ENCODE peak calls at places on chromosomes 12 and 14, in seven cellular contexts. O, X, C, U, F, E and N are unnamed samples.

GRCh38 chr14:89417111-89417468 is at the start of gene FOXN3:
- DNase-seq in F (peak; percentile 78), O (peak; percentile 94), C (peak; percentile 92), X (peak; percentile 84), E (peak; percentile 91), U (peak; percentile 87), N (peak; percentile 68)

GRCh38 chr12:105109465-105110212 is 2.1 kb downstream of the WASHC4 start:
- DNase-seq in X (no peak), C (no peak), E (peak; percentile 27), F (no peak), O (no peak), U (peak; percentile 61), N (no peak)

GRCh38 chr12:114935658-114936057 is 251.7 kb upstream of the TBX3 start:
- DNase-seq in O (no peak), C (no peak), E (peak; percentile 16), U (no peak), X (no peak), F (no peak), N (no peak)

GRCh38 chr14:30209136-30209535 is 281.5 kb upstream of the PRKD1 start:
- DNase-seq in F (no peak), E (no peak), U (no peak), O (no peak), C (no peak), X (no peak), N (no peak)

GRCh38 chr12:117343849-117344248 is 17.6 kb downstream of the NOS1 start:
- DNase-seq in C (no peak), U (no peak), X (no peak), O (no peak), E (no peak), F (no peak), N (no peak)

GRCh38 chr12:47207005-47207717 is 127.4 kb upstream of the AMIGO2 start:
- DNase-seq in U (no peak), F (peak; percentile 42), E (no peak), C (no peak), O (no peak), X (no peak), N (no peak)

GRCh38 chr12:125093681-125094025 is 28.4 kb downstream of the AACS start:
- DNase-seq in E (no peak), U (no peak), O (no peak), X (no peak), C (no peak), F (no peak), N (no peak)

GRCh38 chr12:54579258-54579657 is 9.2 kb downstream of the PPP1R1A start:
- DNase-seq in C (no peak), E (no peak), U (no peak), O (no peak), X (no peak), F (no peak), N (no peak)

GRCh38 chr12:30095511-30095910 is 311.8 kb upstream of the TMTC1 start:
- DNase-seq in X (no peak), O (no peak), C (no peak), F (no peak), E (no peak), U (no peak), N (no peak)
- H3K27me3 ChIP-seq in X (no peaks in the 10 kb centered on the region), O (no peaks in the 10 kb centered on the region), C (no peaks in the 10 kb centered on the region), F (no peaks in the 10 kb centered on the region), E (no peaks in the 10 kb centered on the region), U (no peaks in the 10 kb centered on the region), N (no peaks in the 10 kb centered on the region)

GRCh38 chr12:57044856-57045255 is 5.1 kb downstream of the MYO1A start:
- DNase-seq in X (no peak), F (no peak), E (no peak), O (no peak), C (no peak), U (no peak), N (no peak)

GRCh38 chr12:57047981-57048380 is 1.9 kb downstream of the MYO1A start:
- DNase-seq in C (no peak), X (no peak), O (no peak), F (no peak), E (no peak), U (peak; percentile 40), N (no peak)

GRCh38 chr12:57046947-57047890 is 2.7 kb downstream of the MYO1A start:
- DNase-seq in O (no peak), U (no peak), E (no peak), F (peak; percentile 17), C (no peak), X (peak; percentile 10), N (no peak)

GRCh38 chr12:57048423-57048822 is 1.5 kb downstream of the MYO1A start:
- DNase-seq in O (no peak), E (peak; percentile 24), F (no peak), C (no peak), X (no peak), U (no peak), N (no peak)

GRCh38 chr12:57046392-57046791 is 3.5 kb downstream of the MYO1A start:
- DNase-seq in E (no peak), O (no peak), F (no peak), U (no peak), C (no peak), X (no peak), N (no peak)
- H3K27me3 ChIP-seq in E (no peaks in the 10 kb centered on the region), O (no peaks in the 10 kb centered on the region), F (peaks cover 3% of the 10 kb centered on the region), U (peaks cover 12% of the 10 kb centered on the region), C (no peaks in the 10 kb centered on the region), X (no peaks in the 10 kb centered on the region), N (peaks cover 21% of the 10 kb centered on the region)

GRCh38 chr12:52660934-52661333 is 8.9 kb upstream of the KRT2 start:
- DNase-seq in U (no peak), F (no peak), X (no peak), O (no peak), E (no peak), C (no peak), N (no peak)

GRCh38 chr12:52663420-52663819 is 11.4 kb upstream of the KRT2 start:
- DNase-seq in O (no peak), F (no peak), U (no peak), E (no peak), C (no peak), X (no peak), N (no peak)

GRCh38 chr12:52662093-52663006 is 10.3 kb upstream of the KRT2 start:
- DNase-seq in F (no peak), U (no peak), C (no peak), O (no peak), X (no peak), E (no peak), N (no peak)

GRCh38 chr12:52659395-52659794 is 7.4 kb upstream of the KRT2 start:
- DNase-seq in O (no peak), X (no peak), F (no peak), C (no peak), E (peak; percentile 18), U (no peak), N (no peak)

GRCh38 chr12:52661668-52662067 is 9.7 kb upstream of the KRT2 start:
- DNase-seq in F (no peak), O (no peak), U (no peak), X (no peak), C (no peak), E (no peak), N (no peak)
- H3K27me3 ChIP-seq in F (peaks cover 1% of the 10 kb centered on the region), O (no peaks in the 10 kb centered on the region), U (peaks cover 3% of the 10 kb centered on the region), X (no peaks in the 10 kb centered on the region), C (peaks cover 14% of the 10 kb centered on the region), E (no peaks in the 10 kb centered on the region), N (peaks cover 16% of the 10 kb centered on the region)

GRCh38 chr14:102052522-102052921 is 34.3 kb downstream of the HSP90AA1 start:
- DNase-seq in O (no peak), X (no peak), F (no peak), U (no peak), C (no peak), E (no peak), N (no peak)
- H3K27me3 ChIP-seq in O (no peaks in the 10 kb centered on the region), X (no peaks in the 10 kb centered on the region), F (no peaks in the 10 kb centered on the region), U (no peaks in the 10 kb centered on the region), C (no peaks in the 10 kb centered on the region), E (no peaks in the 10 kb centered on the region), N (no peaks in the 10 kb centered on the region)

GRCh38 chr14:103281496-103282231 is 52.4 kb upstream of the EIF5 start:
- DNase-seq in U (peak; percentile 40), C (no peak), F (no peak), O (no peak), X (no peak), E (peak; percentile 82), N (no peak)

GRCh38 chr14:103283916-103284315 is 50.1 kb upstream of the EIF5 start:
- DNase-seq in O (no peak), X (no peak), F (no peak), U (no peak), E (no peak), C (no peak), N (no peak)

GRCh38 chr14:103279129-103280025 is 54.7 kb upstream of the EIF5 start:
- DNase-seq in O (no peak), E (peak; percentile 63), U (no peak), C (no peak), X (no peak), F (no peak), N (no peak)

GRCh38 chr14:103282932-103283331 is 51.1 kb upstream of the EIF5 start:
- DNase-seq in X (no peak), C (no peak), U (no peak), F (no peak), E (no peak), O (no peak), N (no peak)

GRCh38 chr14:103280278-103280917 is 53.6 kb upstream of the EIF5 start:
- DNase-seq in O (no peak), X (no peak), F (no peak), U (no peak), E (no peak), C (no peak), N (no peak)
- H3K27me3 ChIP-seq in O (no peaks in the 10 kb centered on the region), X (peaks cover 12% of the 10 kb centered on the region), F (peaks cover 19% of the 10 kb centered on the region), U (peaks cover 4% of the 10 kb centered on the region), E (peaks cover 55% of the 10 kb centered on the region), C (no peaks in the 10 kb centered on the region), N (peaks cover 43% of the 10 kb centered on the region)

DNA sequence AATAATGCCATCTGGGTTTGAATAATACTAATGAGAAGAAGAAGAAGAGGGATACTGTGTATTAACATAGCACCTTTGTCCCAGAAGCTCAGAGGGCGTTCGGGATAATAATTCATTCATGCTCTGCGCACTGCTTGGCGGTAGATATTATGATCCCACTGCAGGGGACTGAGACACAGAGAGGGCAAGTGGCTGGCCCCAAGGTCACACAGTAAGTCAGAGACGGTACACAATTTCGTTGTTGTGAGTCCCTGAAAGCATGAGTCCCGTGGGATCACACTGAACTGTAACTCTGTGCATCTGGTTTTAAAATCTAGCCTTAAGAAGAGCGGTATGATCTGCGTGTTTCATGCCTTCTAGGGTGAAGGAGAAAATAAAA is 47.9 kb upstream of the PARP11 start:
- DNase-seq in F (no peak), E (no peak), X (no peak), C (no peak), O (no peak), U (no peak), N (no peak)
- H3K27me3 ChIP-seq in F (peaks cover 4% of the 10 kb centered on the region), E (no peaks in the 10 kb centered on the region), X (no peaks in the 10 kb centered on the region), C (no peaks in the 10 kb centered on the region), O (no peaks in the 10 kb centered on the region), U (peaks cover 3% of the 10 kb centered on the region), N (peaks cover 15% of the 10 kb centered on the region)

DNA sequence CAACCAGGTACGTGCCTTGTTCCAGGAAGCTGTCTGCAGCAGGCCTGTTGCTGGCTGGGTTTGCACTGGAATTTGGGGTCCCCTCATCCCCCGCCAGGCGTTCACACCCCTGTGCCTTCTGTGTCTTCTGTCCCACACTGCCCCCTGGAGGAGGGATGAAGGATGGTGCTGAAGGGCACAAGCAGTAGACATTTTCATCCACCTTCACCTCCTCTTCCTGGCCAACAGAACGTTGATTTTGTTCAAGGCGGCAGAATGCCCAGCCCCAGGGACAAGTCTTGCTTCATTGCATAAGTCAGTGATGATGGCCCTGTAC is 122.1 kb downstream of the CALM1 start:
- DNase-seq in U (no peak), X (peak; percentile 57), C (no peak), E (peak; percentile 85), O (no peak), F (peak; percentile 38), N (no peak)
- H3K27me3 ChIP-seq in U (peaks cover 2% of the 10 kb centered on the region), X (no peaks in the 10 kb centered on the region), C (no peaks in the 10 kb centered on the region), E (no peaks in the 10 kb centered on the region), O (no peaks in the 10 kb centered on the region), F (no peaks in the 10 kb centered on the region), N (peaks cover 18% of the 10 kb centered on the region)